ENCODE peak calls at places on chromosome 7, in six cellular contexts. W is AG04450; E is transverse colon; P is PC-3; L is CD8-positive, alpha-beta memory T cell; N is GM23248. Z is an unnamed sample. For H3K9me3, the result is how much of the 10 kb centered on the place peaks cover.

GRCh38 chr7:103912906-103913610 is 76.4 kb downstream of the RELN start:
- DNase-seq in W (no peak), N (peak), L (no peak), P (no peak), E (no peak), Z (no peak)

GRCh38 chr7:110830778-110831177 is 260.1 kb upstream of the LRRN3 start:
- DNase-seq in W (no peak), E (no peak), P (no peak), L (no peak), N (no peak), Z (no peak)

GRCh38 chr7:134690614-134691504 is 44.2 kb downstream of the BPGM start:
- DNase-seq in W (no peak), L (no peak), E (no peak), N (peak), P (no peak), Z (no peak)

GRCh38 chr7:27242580-27243339 is at the start of gene EVX1:
- DNase-seq in P (no peak), N (peak), W (no peak), E (peak), L (peak), Z (peak)

GRCh38 chr7:126570845-126571244 is 681.9 kb downstream of the GRM8 start:
- DNase-seq in L (no peak), P (no peak), W (no peak), E (no peak), N (no peak), Z (no peak)

GRCh38 chr7:66140924-66141323 is 26.3 kb downstream of the CRCP start:
- DNase-seq in W (no peak), L (no peak), E (peak), P (peak), N (peak), Z (peak)

GRCh38 chr7:143002106-143002505 is 24.8 kb downstream of the OR9A2 start:
- DNase-seq in L (no peak), N (peak), P (peak), E (no peak), W (no peak), Z (no peak)

GRCh38 chr7:44727346-44728262 is 21.0 kb upstream of the ZMIZ2 start:
- DNase-seq in E (no peak), W (peak), P (peak), L (no peak), N (peak), Z (peak)

GRCh38 chr7:30519122-30519521 is 14.5 kb upstream of the GGCT start:
- DNase-seq in N (no peak), P (peak), L (no peak), E (no peak), W (no peak), Z (no peak)

GRCh38 chr7:48803250-48803649 is 121.1 kb upstream of the CDC14C start:
- DNase-seq in L (no peak), W (no peak), P (no peak), E (no peak), N (no peak), Z (no peak)

GRCh38 chr7:51013218-51013786 is 230.6 kb upstream of the GRB10 start:
- DNase-seq in P (no peak), W (no peak), L (no peak), N (no peak), E (no peak), Z (no peak)

GRCh38 chr7:158887594-158887993 is 31.2 kb downstream of the DYNC2I1 start:
- DNase-seq in W (no peak), L (no peak), E (no peak), N (peak), P (no peak), Z (no peak)

GRCh38 chr7:2169923-2170575 is 62.7 kb downstream of the MAD1L1 start:
- DNase-seq in W (no peak), E (no peak), L (no peak), N (no peak), P (no peak), Z (no peak)

GRCh38 chr7:50209461-50210161 is 94.9 kb upstream of the IKZF1 start:
- DNase-seq in N (no peak), L (no peak), E (no peak), W (no peak), P (no peak), Z (no peak)

GRCh38 chr7:74587435-74588126 is 69.9 kb upstream of the GTF2I start:
- DNase-seq in P (peak), N (peak), W (peak), E (peak), L (no peak), Z (peak)

GRCh38 chr7:98203964-98204605 is 7.2 kb upstream of the BHLHA15 start:
- DNase-seq in P (no peak), N (no peak), W (no peak), E (no peak), L (no peak), Z (no peak)

GRCh38 chr7:4177001-4177400 is 505.1 kb upstream of the FOXK1 start:
- DNase-seq in N (no peak), P (no peak), W (no peak), E (no peak), L (no peak), Z (no peak)

GRCh38 chr7:2566890-2567662 is 8.3 kb downstream of the IQCE start:
- DNase-seq in P (no peak), W (peak), L (no peak), E (peak), N (peak), Z (no peak)

GRCh38 chr7:6417408-6417807 is 30.3 kb downstream of the DAGLB start:
- DNase-seq in E (no peak), L (no peak), N (no peak), W (no peak), P (no peak), Z (no peak)

GRCh38 chr7:44962483-44963251 is 16.1 kb downstream of the MYO1G start:
- DNase-seq in E (no peak), N (peak), P (no peak), W (no peak), L (no peak), Z (no peak)

GRCh38 chr7:99324966-99325596 is 617 bp upstream of the ARPC1A start:
- DNase-seq in N (peak), L (no peak), W (no peak), P (no peak), E (no peak), Z (no peak)

GRCh38 chr7:10343108-10343507 is 630.6 kb upstream of the PHF14 start:
- DNase-seq in W (no peak), P (no peak), E (no peak), N (no peak), L (no peak), Z (no peak)

GRCh38 chr7:150992833-150993302 is 2.1 kb downstream of the NOS3 start:
- DNase-seq in P (no peak), E (no peak), N (peak), W (no peak), L (no peak), Z (no peak)

GRCh38 chr7:39987641-39988347 is 37.7 kb downstream of the CDK13 start:
- DNase-seq in P (no peak), W (no peak), L (peak), N (no peak), E (no peak), Z (no peak)

GRCh38 chr7:106283831-106284515 is 810 bp downstream of the NAMPT start:
- DNase-seq in N (peak), P (peak), E (peak), W (no peak), L (peak), Z (peak)

GRCh38 chr7:75842836-75843446 is 29.3 kb upstream of the CCL24 start:
- DNase-seq in L (no peak), W (peak), N (peak), P (peak), E (no peak), Z (peak)

GRCh38 chr7:19249281-19249680 is 104.1 kb upstream of the FERD3L start:
- DNase-seq in E (no peak), N (peak), L (no peak), W (no peak), P (no peak), Z (no peak)

GRCh38 chr7:38506756-38507155 is 124.4 kb downstream of the AMPH start:
- DNase-seq in N (peak), P (no peak), E (no peak), L (no peak), W (no peak), Z (peak)

GRCh38 chr7:158273138-158273651 is 314.4 kb downstream of the PTPRN2 start:
- DNase-seq in W (no peak), E (no peak), N (no peak), L (no peak), P (no peak), Z (no peak)

GRCh38 chr7:30087371-30087770 is 47.4 kb upstream of the MTURN start:
- DNase-seq in L (no peak), N (no peak), W (no peak), E (no peak), P (no peak), Z (no peak)

GRCh38 chr7:73351447-73352167 is 23.6 kb downstream of the FKBP6 start:
- DNase-seq in E (no peak), N (no peak), P (no peak), L (no peak), W (no peak), Z (no peak)

GRCh38 chr7:16851829-16852228 is 30.0 kb downstream of the AGR3 start:
- DNase-seq in L (no peak), E (no peak), N (no peak), W (no peak), P (no peak), Z (no peak)

GRCh38 chr7:41005381-41005901 is 697.4 kb downstream of the INHBA start:
- DNase-seq in L (no peak), P (peak), E (no peak), N (peak), W (peak), Z (peak)

GRCh38 chr7:141528399-141528798 is 22.8 kb upstream of the AGK start:
- DNase-seq in N (no peak), L (no peak), P (no peak), E (no peak), W (no peak), Z (no peak)

GRCh38 chr7:484365-485101 is 35.1 kb downstream of the PDGFA start:
- DNase-seq in W (no peak), P (no peak), E (no peak), N (no peak), L (no peak), Z (no peak)

GRCh38 chr7:146937836-146938235 is 821.2 kb downstream of the CNTNAP2 start:
- DNase-seq in P (no peak), L (no peak), N (no peak), W (no peak), E (no peak), Z (no peak)
- H3K4me3 ChIP-seq in P (no peak), L (no peak), N (no peak), W (no peak), E (no peak), Z (no peak)

GRCh38 chr7:147400221-147400689 is 1190.3 kb upstream of the C7orf33 start:
- DNase-seq in P (no peak), W (peak), L (no peak), E (no peak), N (peak), Z (no peak)

GRCh38 chr7:147394329-147394728 is 1196.2 kb upstream of the C7orf33 start:
- DNase-seq in E (no peak), N (no peak), L (no peak), P (no peak), W (no peak), Z (no peak)
- H3K9me3 ChIP-seq in E (under half), N (under half), L (under half), P (under half), W (under half), Z (under half)

DNA sequence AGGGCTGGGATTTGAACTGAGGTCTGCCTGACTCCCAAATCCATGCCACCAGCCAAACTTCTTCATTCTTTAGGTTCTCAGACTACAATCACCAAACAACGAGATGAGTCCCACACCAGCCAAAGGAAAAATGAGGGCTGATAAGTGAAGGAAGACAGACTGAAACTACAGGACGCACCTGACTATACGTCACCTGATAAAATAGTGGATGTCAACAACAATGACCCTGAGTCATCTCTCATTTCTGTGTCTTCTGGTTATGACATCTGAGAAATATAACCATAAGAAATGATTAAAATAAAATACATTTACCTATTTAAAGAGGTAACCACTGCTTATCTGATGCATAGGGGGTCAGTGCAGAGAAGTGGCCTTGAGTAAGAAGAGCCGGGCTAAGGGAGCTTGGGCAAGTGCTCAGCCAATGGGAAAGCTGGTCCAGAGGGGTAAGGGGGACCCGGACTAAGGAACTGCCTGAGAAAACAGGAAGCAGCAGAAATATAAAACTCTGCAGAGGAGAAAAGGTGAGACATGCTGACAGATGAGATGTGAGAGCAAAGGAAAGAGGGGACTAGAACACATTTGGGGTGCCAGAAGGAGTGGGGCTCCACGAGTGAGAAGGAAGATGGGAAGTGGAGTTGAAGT is 51.8 kb downstream of the HIPK2 start:
- DNase-seq in L (no peak), N (no peak), P (no peak), E (peak), W (no peak), Z (no peak)
- H3K4me3 ChIP-seq in L (no peak), N (no peak), P (no peak), E (no peak), W (no peak), Z (no peak)

GRCh38 chr7:54260868-54261475 is 281.2 kb upstream of the VSTM2A start:
- DNase-seq in N (peak), W (no peak), L (no peak), E (no peak), P (peak), Z (peak)
- H3K9me3 ChIP-seq in N (under half), W (under half), L (under half), E (under half), P (under half), Z (under half)

GRCh38 chr7:130362251-130362650 is 17.6 kb downstream of the CPA5 start:
- DNase-seq in L (no peak), N (no peak), E (no peak), W (no peak), P (no peak), Z (no peak)
- H3K4me3 ChIP-seq in L (no peak), N (no peak), E (no peak), W (no peak), P (no peak), Z (no peak)

GRCh38 chr7:90727412-90727811 is 131.3 kb downstream of the CDK14 start:
- DNase-seq in L (no peak), E (no peak), P (no peak), N (no peak), W (no peak), Z (no peak)
- H3K9me3 ChIP-seq in L (under half), E (under half), P (under half), N (under half), W (under half), Z (under half)

GRCh38 chr7:149866139-149866785 is 7.5 kb upstream of the ATP6V0E2 start:
- DNase-seq in P (no peak), W (no peak), N (no peak), E (no peak), L (no peak), Z (no peak)
- H3K4me3 ChIP-seq in P (no peak), W (no peak), N (no peak), E (no peak), L (peak), Z (no peak)